ENCODE peak calls at places on chromosomes 6 and 20, in six cellular contexts. K, R, L, Y, O and Z are unnamed samples.

GRCh38 chr6:12392490-12392889 is 102.3 kb downstream of the EDN1 start:
- DNase-seq in Y (no peak), L (no peak), K (no peak), R (no peak), O (no peak), Z (no peak)

GRCh38 chr20:62694868-62695267 is 13.8 kb upstream of the NTSR1 start:
- DNase-seq in O (no peak), Y (no peak), L (no peak), K (no peak), R (no peak), Z (no peak)

GRCh38 chr6:154806804-154807203 is 73.6 kb downstream of the SCAF8 start:
- DNase-seq in O (no peak), K (no peak), L (no peak), Y (no peak), R (no peak), Z (no peak)

GRCh38 chr20:36541227-36542018 is at the start of gene MYL9:
- DNase-seq in R (peak), Y (no peak), O (peak), L (peak), K (peak), Z (peak)

GRCh38 chr6:145829950-145830349 is 15.4 kb upstream of the FBXO30 start:
- DNase-seq in K (no peak), Y (no peak), O (no peak), R (no peak), L (no peak), Z (no peak)

GRCh38 chr20:50799890-50800550 is 5.2 kb downstream of the BCAS4 start:
- DNase-seq in O (no peak), R (no peak), L (no peak), Y (no peak), K (no peak), Z (no peak)

GRCh38 chr20:46123482-46124245 is 5.5 kb downstream of the CD40 start:
- DNase-seq in Y (no peak), R (no peak), L (no peak), K (peak), O (no peak), Z (no peak)

GRCh38 chr6:20866940-20867630 is 332.8 kb downstream of the CDKAL1 start:
- DNase-seq in R (no peak), Y (no peak), O (no peak), K (no peak), L (no peak), Z (no peak)

GRCh38 chr20:59242714-59243626 is 57.4 kb upstream of the EDN3 start:
- DNase-seq in Y (peak), R (no peak), K (no peak), L (no peak), O (no peak), Z (no peak)

GRCh38 chr20:52204136-52204535 is 12.6 kb upstream of the ZFP64 start:
- DNase-seq in K (no peak), Y (no peak), R (no peak), L (no peak), O (no peak), Z (no peak)

GRCh38 chr6:56730663-56731529 is 88.2 kb upstream of the DST start:
- DNase-seq in O (no peak), Y (peak), L (no peak), K (no peak), R (no peak), Z (no peak)

GRCh38 chr6:139841794-139842215 is 467.4 kb upstream of the CITED2 start:
- DNase-seq in Y (no peak), L (no peak), R (no peak), O (peak), K (no peak), Z (no peak)

GRCh38 chr20:6525447-6526303 is 241.8 kb upstream of the BMP2 start:
- DNase-seq in L (no peak), O (no peak), Y (no peak), K (no peak), R (no peak), Z (no peak)
- TF ChIP-seq CTCF in L (no peak), O (no peak), Y (no peak), K (no peak), R (no peak), Z (no peak)

DNA sequence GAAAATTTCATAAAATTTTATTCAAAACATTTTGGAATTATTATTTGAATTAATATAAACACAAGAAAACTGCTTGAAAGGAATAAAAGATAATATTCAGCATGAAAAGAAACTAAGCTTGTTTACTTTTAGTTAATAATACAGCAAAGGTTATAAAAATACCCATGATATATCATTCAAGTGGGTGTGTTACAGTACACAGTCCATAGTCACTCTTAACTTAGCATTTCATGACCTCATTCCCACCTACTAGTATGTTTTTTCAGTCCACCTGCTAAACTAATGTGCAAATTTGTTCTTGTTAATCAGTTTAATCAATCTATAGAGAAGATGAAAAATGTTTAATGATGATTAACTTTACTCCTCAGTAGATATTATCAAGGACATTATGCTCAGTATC is 841.4 kb upstream of the EPHA7 start:
- DNase-seq in L (no peak), K (no peak), O (no peak), R (no peak), Y (no peak), Z (no peak)
- TF ChIP-seq CTCF in L (no peak), K (no peak), O (no peak), R (no peak), Y (no peak), Z (no peak)

GRCh38 chr20:31602430-31602778 is 2.7 kb upstream of the ID1 start:
- DNase-seq in R (no peak), L (no peak), K (no peak), O (no peak), Y (no peak), Z (no peak)
- TF ChIP-seq CTCF in R (no peak), L (no peak), K (no peak), O (no peak), Y (no peak), Z (no peak)

GRCh38 chr6:138004423-138005287 is 102.6 kb downstream of the PERP start:
- DNase-seq in R (no peak), K (peak), Y (peak), L (no peak), O (no peak), Z (no peak)
- TF ChIP-seq CTCF in R (no peak), K (peak), Y (peak), L (peak), O (peak), Z (peak)

GRCh38 chr6:121732641-121733040 is 297.2 kb downstream of the GJA1 start:
- DNase-seq in Y (no peak), O (no peak), K (no peak), L (no peak), R (no peak), Z (no peak)

GRCh38 chr6:121733216-121733615 is 297.8 kb downstream of the GJA1 start:
- DNase-seq in Y (no peak), R (no peak), L (no peak), K (no peak), O (no peak), Z (no peak)

GRCh38 chr6:121726596-121726995 is 291.1 kb downstream of the GJA1 start:
- DNase-seq in Y (no peak), O (no peak), K (no peak), R (no peak), L (no peak), Z (no peak)

GRCh38 chr6:121730616-121731015 is 295.2 kb downstream of the GJA1 start:
- DNase-seq in K (no peak), O (no peak), Y (peak), L (no peak), R (no peak), Z (no peak)

GRCh38 chr6:121731381-121731780 is 295.9 kb downstream of the GJA1 start:
- DNase-seq in R (no peak), O (no peak), L (no peak), Y (no peak), K (no peak), Z (no peak)
- TF ChIP-seq CTCF in R (no peak), O (no peak), L (no peak), Y (no peak), K (no peak), Z (no peak)

DNA sequence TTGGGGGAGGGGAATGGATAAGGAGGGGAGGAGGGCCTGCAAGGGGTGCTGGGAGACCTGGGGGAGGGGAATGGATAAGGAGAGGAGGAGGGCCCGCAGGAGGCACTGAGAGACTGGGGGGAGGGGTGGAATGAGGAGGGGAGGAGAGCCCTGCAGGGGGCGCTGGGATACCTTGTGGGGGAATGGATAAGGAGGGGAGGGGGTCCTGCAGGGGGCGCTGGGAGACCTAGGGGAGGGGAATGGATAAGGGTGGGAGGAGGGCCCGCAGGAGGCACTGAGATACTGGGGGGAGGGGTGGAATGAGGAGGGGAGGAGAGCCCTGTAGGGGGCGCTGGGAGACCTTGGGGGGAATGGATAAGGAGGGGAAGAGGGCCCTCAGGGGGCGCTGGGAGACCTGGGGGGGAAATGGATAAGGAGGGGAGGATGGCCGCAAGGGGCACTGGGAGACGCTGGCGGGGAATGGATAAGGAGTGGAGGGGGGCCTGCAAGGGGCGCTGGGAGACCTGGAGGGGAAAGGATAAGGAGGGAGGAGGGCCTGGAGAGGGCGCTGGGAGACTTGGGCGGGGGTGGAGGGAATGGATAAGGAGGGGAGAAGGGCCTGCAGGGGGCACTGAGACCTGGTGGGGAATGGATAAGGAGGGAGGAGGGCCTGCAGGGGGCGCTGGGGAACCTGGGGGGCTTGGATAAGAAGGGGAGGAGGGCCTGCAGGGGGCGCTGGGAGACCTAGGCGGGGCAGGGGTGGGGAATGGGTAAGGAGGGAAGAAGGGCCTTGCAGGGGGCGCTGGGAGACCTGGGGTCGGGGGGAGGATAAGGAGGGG is 1.3 kb upstream of the CTCFL start:
- DNase-seq in L (no peak), Y (no peak), O (no peak), R (no peak), K (no peak), Z (no peak)
- TF ChIP-seq CTCF in L (no peak), Y (no peak), O (no peak), R (no peak), K (no peak), Z (no peak)

DNA sequence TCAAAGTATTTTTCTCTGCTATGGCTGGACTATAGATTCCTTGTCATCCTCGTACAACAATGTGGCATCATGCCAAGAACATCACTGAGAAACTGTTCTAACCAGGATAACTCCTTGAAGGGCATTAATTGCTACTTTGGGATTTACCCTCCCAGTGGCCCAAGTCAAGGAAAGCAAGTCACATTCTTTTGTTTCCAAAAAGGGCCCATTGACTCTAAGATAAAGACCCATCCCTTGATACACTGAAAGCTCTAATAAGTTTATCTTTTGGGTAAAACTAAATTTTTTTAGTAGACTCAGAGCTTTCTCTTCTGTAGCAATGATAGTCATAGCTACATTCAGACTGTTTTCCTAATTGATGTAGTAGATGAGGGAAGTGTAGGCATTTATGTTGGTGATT is at the start of gene OR2J3:
- DNase-seq in R (no peak), L (no peak), Y (no peak), K (no peak), O (no peak), Z (no peak)
- TF ChIP-seq CTCF in R (no peak), L (no peak), Y (no peak), K (no peak), O (no peak), Z (no peak)

DNA sequence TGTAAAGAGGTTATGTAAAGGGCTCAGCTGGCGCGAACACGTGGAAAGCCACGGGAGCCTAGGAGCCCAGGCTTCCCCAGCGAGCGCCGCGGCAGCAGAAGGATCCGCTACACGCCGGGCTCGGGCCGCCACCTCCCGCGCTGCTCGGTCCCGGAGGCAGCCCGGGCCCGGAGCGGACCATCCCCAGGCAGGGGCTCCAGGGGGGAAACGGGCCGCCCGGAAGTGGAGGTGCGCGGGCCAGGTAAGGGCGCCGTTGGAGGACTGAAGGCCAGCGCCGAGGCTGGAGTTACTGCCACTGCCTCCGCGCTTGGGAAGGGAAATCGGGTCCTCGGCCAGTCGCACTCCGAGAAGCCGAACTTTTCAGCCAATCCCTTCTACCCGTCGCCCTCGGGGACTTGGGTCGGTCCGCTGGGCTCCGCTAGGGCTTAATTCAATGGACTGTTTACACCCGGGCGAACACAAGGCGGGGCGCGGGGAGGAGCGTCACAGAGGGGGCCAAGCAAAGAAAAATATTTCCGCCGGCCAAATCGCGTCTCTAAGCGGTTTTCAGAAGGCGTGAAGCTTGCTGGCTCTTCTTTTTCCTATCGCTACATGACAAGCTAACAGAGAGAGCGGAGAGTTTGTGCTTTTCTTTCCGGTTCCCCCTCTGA is 433 bp downstream of the STK35 start:
- DNase-seq in K (peak), O (peak), L (peak), R (peak), Y (peak), Z (peak)
- TF ChIP-seq CTCF in K (peak), O (no peak), L (no peak), R (peak), Y (no peak), Z (no peak)

DNA sequence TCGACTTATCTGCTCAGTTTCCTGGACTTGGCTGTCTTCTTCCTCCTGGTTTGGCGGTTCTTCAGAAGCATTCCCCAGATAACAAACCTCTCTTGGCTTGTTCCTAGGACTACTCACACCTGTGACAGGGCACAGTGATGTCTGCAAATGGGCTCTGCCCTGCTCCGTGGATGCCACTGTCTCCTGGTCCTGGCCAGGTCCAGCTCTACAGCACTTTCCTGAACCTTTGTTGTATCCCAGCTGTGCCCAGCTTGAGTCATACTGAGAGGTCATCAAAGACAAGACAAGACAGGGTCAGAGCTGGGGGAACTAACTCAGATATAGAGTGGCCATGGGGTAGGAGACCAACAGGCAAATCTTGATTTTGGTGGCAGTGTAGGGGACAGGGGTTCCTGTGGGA is 102.7 kb upstream of the SLC22A23 start:
- DNase-seq in Y (no peak), R (no peak), O (no peak), K (no peak), L (no peak), Z (no peak)
- TF ChIP-seq CTCF in Y (no peak), R (no peak), O (no peak), K (no peak), L (no peak), Z (no peak)